ENCODE peak calls at places on chromosomes 7 and 10, in four cellular contexts. F is spleen, I is neural progenitor cell, V is IMR-90. P is an unnamed sample.
A peak's percentile ranks its signal among the peaks of the same experiment; 100 is the strongest.

GRCh38 chr10:10734356-10735064 is 283.2 kb upstream of the CELF2 start:
- DNase-seq in F (no peak), V (no peak), I (no peak), P (no peak)

GRCh38 chr10:21173964-21174669 is 277.0 kb upstream of the NEBL start:
- DNase-seq in I (peak; percentile 69), F (peak; percentile 79), V (no peak), P (peak; percentile 95)

GRCh38 chr7:65975814-65976445 is 6.1 kb downstream of the GUSB start:
- DNase-seq in F (peak; percentile 35), I (no peak), V (no peak), P (peak; percentile 24)

GRCh38 chr7:159136442-159136841 is 8.2 kb downstream of the VIPR2 start:
- DNase-seq in F (peak; percentile 28), I (no peak), V (no peak), P (peak; percentile 36)

GRCh38 chr10:17348111-17349008 is 106.0 kb downstream of the ST8SIA6 start:
- DNase-seq in I (peak; percentile 24), V (peak; percentile 79), F (no peak), P (peak; percentile 91)

GRCh38 chr10:11444148-11444516 is 167.3 kb downstream of the USP6NL start:
- DNase-seq in F (no peak), V (no peak), I (no peak), P (no peak)

GRCh38 chr7:70707823-70708243 is 424.1 kb upstream of the GALNT17 start:
- DNase-seq in F (no peak), V (no peak), I (no peak), P (no peak)

GRCh38 chr10:48364659-48365405 is 58.4 kb downstream of the MAPK8 start:
- DNase-seq in I (no peak), F (no peak), V (peak; percentile 74), P (no peak)

GRCh38 chr10:9825491-9826018 is 1192.1 kb upstream of the CELF2 start:
- DNase-seq in F (no peak), V (peak; percentile 30), I (no peak), P (no peak)

GRCh38 chr10:69766161-69766910 is 35.4 kb upstream of the COL13A1 start:
- DNase-seq in F (no peak), I (no peak), V (no peak), P (no peak)

GRCh38 chr7:32518534-32519140 is 23.3 kb downstream of the AVL9 start:
- DNase-seq in I (peak; percentile 82), F (no peak), V (peak; percentile 71), P (no peak)

GRCh38 chr7:139482662-139483466 is 609 bp downstream of the KLRG2 start:
- DNase-seq in F (no peak), I (peak; percentile 70), V (no peak), P (peak; percentile 73)

GRCh38 chr7:151695856-151696555 is 176.3 kb upstream of the RHEB start:
- DNase-seq in F (no peak), I (peak; percentile 20), V (no peak), P (peak; percentile 52)

GRCh38 chr10:94677691-94678090 is 5.8 kb upstream of the CYP2C18 start:
- DNase-seq in V (no peak), I (peak; percentile 25), F (no peak), P (no peak)

GRCh38 chr10:91164520-91165065 is 55.9 kb upstream of the PCGF5 start:
- DNase-seq in I (peak; percentile 26), F (no peak), V (peak; percentile 56), P (no peak)

GRCh38 chr7:641269-641671 is 85.2 kb upstream of the DNAAF5 start:
- DNase-seq in I (no peak), F (no peak), V (no peak), P (peak; percentile 8)

GRCh38 chr10:97771913-97772823 is at the start of gene SFRP5:
- DNase-seq in I (peak; percentile 58), V (no peak), F (no peak), P (peak; percentile 41)

GRCh38 chr10:80070068-80070467 is 8.4 kb upstream of the TMEM254 start:
- DNase-seq in F (no peak), I (no peak), V (no peak), P (no peak)

GRCh38 chr10:129840196-129840590 is 123.9 kb downstream of the EBF3 start:
- DNase-seq in F (no peak), I (no peak), V (no peak), P (no peak)

GRCh38 chr7:126774077-126774476 is 478.7 kb downstream of the GRM8 start:
- DNase-seq in F (no peak), V (no peak), I (no peak), P (no peak)

GRCh38 chr10:24556137-24556536 is 167.6 kb downstream of the ARHGAP21 start:
- DNase-seq in F (no peak), V (no peak), I (no peak), P (no peak)

GRCh38 chr7:157873181-157873580 is 536.4 kb downstream of the DNAJB6 start:
- DNase-seq in I (no peak), F (peak; percentile 74), V (no peak), P (peak; percentile 63)

GRCh38 chr10:78357027-78357672 is 323.5 kb downstream of the RPS24 start:
- DNase-seq in F (peak; percentile 29), I (peak; percentile 89), V (no peak), P (no peak)

GRCh38 chr7:40437498-40437897 is 302.7 kb downstream of the SUGCT start:
- DNase-seq in F (no peak), V (peak; percentile 95), I (no peak), P (no peak)

GRCh38 chr7:137081694-137082093 is 213.2 kb downstream of the CHRM2 start:
- DNase-seq in I (no peak), V (peak; percentile 98), F (no peak), P (peak; percentile 46)

GRCh38 chr7:28988091-28988490 is 30.0 kb upstream of the TRIL start:
- DNase-seq in V (peak; percentile 38), I (no peak), F (no peak), P (no peak)

GRCh38 chr7:17580861-17581260 is 282.4 kb downstream of the AHR start:
- DNase-seq in V (no peak), I (no peak), F (no peak), P (no peak)

GRCh38 chr10:84244651-84245270 is at the start of gene RGR:
- DNase-seq in V (no peak), F (no peak), I (peak; percentile 94), P (no peak)

GRCh38 chr10:9911488-9911887 is 1106.2 kb upstream of the CELF2 start:
- DNase-seq in F (no peak), V (no peak), I (no peak), P (no peak)

GRCh38 chr10:48456361-48456804 is 148.5 kb downstream of the ARHGAP22 start:
- DNase-seq in I (no peak), F (peak; percentile 87), V (no peak), P (peak; percentile 87)

GRCh38 chr7:56199639-56200038 is 83.4 kb upstream of the NUPR2 start:
- DNase-seq in F (no peak), V (no peak), I (no peak), P (no peak)

GRCh38 chr10:119149723-119150122 is 15.8 kb downstream of the SFXN4 start:
- DNase-seq in F (no peak), V (no peak), I (peak; percentile 31), P (no peak)
- TF ChIP-seq CTCF in F (no peak), V (peak; percentile 7), I (peak; percentile 32), P (no peak)

GRCh38 chr10:124066744-124067714 is 26.4 kb downstream of the CHST15 start:
- DNase-seq in F (no peak), V (no peak), I (peak; percentile 80), P (no peak)

GRCh38 chr10:124064676-124065075 is 28.7 kb downstream of the CHST15 start:
- DNase-seq in F (no peak), I (no peak), V (no peak), P (no peak)

GRCh38 chr10:124063736-124064135 is 29.7 kb downstream of the CHST15 start:
- DNase-seq in F (no peak), I (no peak), V (peak; percentile 5), P (no peak)

GRCh38 chr10:124064158-124064603 is 29.2 kb downstream of the CHST15 start:
- DNase-seq in I (no peak), F (no peak), V (no peak), P (no peak)

GRCh38 chr10:124065382-124066155 is 27.8 kb downstream of the CHST15 start:
- DNase-seq in F (no peak), V (no peak), I (peak; percentile 34), P (no peak)
- H3K4me3 ChIP-seq in F (no peak overlapping the region), V (no peak overlapping the region), I (no peak overlapping the region), P (no peak overlapping the region)

GRCh38 chr10:104123397-104123796 is 1.4 kb downstream of the SFR1 start:
- DNase-seq in I (no peak), F (no peak), V (peak; percentile 30), P (no peak)
- TF ChIP-seq CTCF in I (peak; percentile 34), F (no peak), V (peak; percentile 48), P (no peak)

DNA sequence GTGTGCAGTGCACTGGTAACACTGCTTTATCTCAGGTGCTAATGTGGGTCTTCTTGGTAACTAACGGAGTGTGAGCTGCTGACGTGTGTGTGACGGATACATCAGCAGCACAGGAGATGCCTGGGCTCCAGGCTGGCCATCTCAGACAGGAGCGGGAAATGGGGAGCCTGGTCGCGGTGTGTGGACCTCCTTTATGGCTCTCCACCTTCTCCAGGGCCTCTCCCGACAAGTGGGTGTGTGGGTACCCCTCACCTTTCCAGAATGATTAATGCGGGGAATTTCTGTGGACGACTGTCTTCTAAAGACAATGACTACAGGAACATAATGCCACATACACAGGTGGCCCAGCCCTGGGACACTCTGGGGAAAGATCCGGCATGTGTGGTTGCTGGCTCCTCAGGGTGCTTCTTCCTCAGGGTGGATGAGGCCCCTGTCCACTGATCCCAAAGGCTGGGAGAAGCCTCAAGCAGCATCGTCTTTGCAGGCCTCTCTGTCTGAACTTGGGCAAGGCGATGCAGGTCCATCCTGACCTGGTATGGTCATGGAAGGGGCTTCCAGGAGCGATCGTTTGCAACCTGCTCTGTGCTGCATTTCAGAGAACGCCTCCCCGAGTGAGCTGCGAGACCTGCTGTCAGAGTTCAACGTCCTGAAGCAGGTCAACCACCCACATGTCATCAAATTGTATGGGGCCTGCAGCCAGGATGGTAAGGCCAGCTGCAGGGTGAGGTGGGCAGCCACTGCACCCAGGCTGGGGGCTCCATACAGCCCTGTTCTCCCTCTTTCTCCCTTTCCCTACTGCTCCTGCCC is 20.3 kb upstream of the CSGALNACT2 start:
- DNase-seq in I (no peak), F (peak; percentile 51), V (no peak), P (no peak)
- H3K4me3 ChIP-seq in I (no peak overlapping the region), F (no peak overlapping the region), V (no peak overlapping the region), P (no peak overlapping the region)